ENCODE peak calls at places on chromosomes 16 and 17, in nine cellular contexts. F, T, J, K, W, Q, P, B and S are unnamed samples.

GRCh38 chr17:64319531-64319930 is 56.5 kb upstream of the TEX2 start:
- DNase-seq in F (no peak), T (no peak), J (no peak), K (no peak), W (no peak), Q (no peak), P (no peak), B (no peak), S (no peak)

GRCh38 chr17:236641-237405 is 55.4 kb upstream of the DOC2B start:
- DNase-seq in F (no peak), T (peak), J (no peak), K (peak), W (no peak), Q (no peak), P (no peak), B (no peak), S (no peak)

GRCh38 chr16:65965632-65966031 is 400.9 kb upstream of the CDH5 start:
- DNase-seq in F (no peak), T (no peak), J (no peak), K (no peak), W (no peak), Q (no peak), P (no peak), B (no peak), S (no peak)

GRCh38 chr16:85034591-85035433 is 7.2 kb downstream of the KIAA0513 start:
- DNase-seq in F (no peak), T (no peak), J (no peak), K (no peak), W (no peak), Q (no peak), P (no peak), B (no peak), S (no peak)

GRCh38 chr17:72514888-72515287 is 394.1 kb downstream of the SOX9 start:
- DNase-seq in F (no peak), T (peak), J (no peak), K (no peak), W (no peak), Q (no peak), P (no peak), B (peak), S (peak)

GRCh38 chr16:30535777-30536190 is 1.1 kb upstream of the ZNF747 start:
- DNase-seq in F (peak), T (peak), J (peak), K (peak), W (peak), Q (peak), P (peak), B (peak), S (no peak)

GRCh38 chr16:46743232-46743719 is 4.9 kb downstream of the MYLK3 start:
- DNase-seq in F (no peak), T (peak), J (peak), K (peak), W (no peak), Q (no peak), P (no peak), B (peak), S (no peak)

GRCh38 chr17:40540448-40540847 is 24.8 kb downstream of the CCR7 start:
- DNase-seq in F (no peak), T (peak), J (no peak), K (no peak), W (no peak), Q (no peak), P (no peak), B (no peak), S (no peak)

GRCh38 chr16:3596101-3596861 is 15.1 kb downstream of the SLX4 start:
- DNase-seq in F (no peak), T (no peak), J (no peak), K (no peak), W (no peak), Q (no peak), P (no peak), B (no peak), S (no peak)

GRCh38 chr17:49739662-49740271 is 24.2 kb downstream of the FAM117A start:
- DNase-seq in F (peak), T (peak), J (peak), K (peak), W (peak), Q (peak), P (no peak), B (no peak), S (no peak)

GRCh38 chr17:81412490-81413093 is 17.3 kb downstream of the BAHCC1 start:
- DNase-seq in F (peak), T (peak), J (no peak), K (peak), W (peak), Q (no peak), P (no peak), B (no peak), S (no peak)

GRCh38 chr16:88482630-88483391 is 29.7 kb downstream of the ZFPM1 start:
- DNase-seq in F (no peak), T (peak), J (no peak), K (no peak), W (no peak), Q (no peak), P (no peak), B (no peak), S (no peak)

GRCh38 chr16:1305823-1306222 is 3.6 kb upstream of the UBE2I start:
- DNase-seq in F (no peak), T (no peak), J (no peak), K (no peak), W (no peak), Q (no peak), P (no peak), B (no peak), S (no peak)

GRCh38 chr16:15507299-15507958 is 73.0 kb downstream of the BMERB1 start:
- DNase-seq in F (no peak), T (no peak), J (no peak), K (peak), W (no peak), Q (no peak), P (no peak), B (peak), S (no peak)

GRCh38 chr17:82497483-82498405 is 21.8 kb upstream of the FOXK2 start:
- DNase-seq in F (peak), T (peak), J (peak), K (peak), W (peak), Q (peak), P (no peak), B (peak), S (no peak)

GRCh38 chr17:64074704-64075484 is 54.5 kb upstream of the ICAM2 start:
- DNase-seq in F (no peak), T (no peak), J (peak), K (no peak), W (no peak), Q (no peak), P (no peak), B (no peak), S (no peak)

GRCh38 chr17:78299052-78299451 is 60.8 kb downstream of the SOCS3 start:
- DNase-seq in F (no peak), T (no peak), J (no peak), K (no peak), W (no peak), Q (no peak), P (no peak), B (no peak), S (no peak)

GRCh38 chr17:78588258-78589030 is 11.2 kb upstream of the DNAH17 start:
- DNase-seq in F (no peak), T (no peak), J (no peak), K (no peak), W (no peak), Q (no peak), P (no peak), B (no peak), S (no peak)

GRCh38 chr17:4583796-4584124 is 569 bp upstream of the SMTNL2 start:
- DNase-seq in F (no peak), T (peak), J (no peak), K (peak), W (no peak), Q (no peak), P (no peak), B (no peak), S (no peak)

GRCh38 chr16:1540556-1540855 is 7.0 kb downstream of the TMEM204 start:
- DNase-seq in F (no peak), T (no peak), J (no peak), K (no peak), W (no peak), Q (no peak), P (no peak), B (no peak), S (no peak)

GRCh38 chr16:85399583-85400284 is 213.4 kb upstream of the GSE1 start:
- DNase-seq in F (no peak), T (peak), J (no peak), K (no peak), W (no peak), Q (no peak), P (no peak), B (no peak), S (no peak)